ENCODE peak calls at places on chromosomes 1 and 21, in seven cellular contexts. G is GM12878; N is effector memory CD4-positive, alpha-beta T cell; T is right lobe of liver; Y is uterus; S is ovary; B is heart left ventricle. Z is an unnamed sample.

GRCh38 chr1:95309031-95309459 is 75.0 kb downstream of the RWDD3 start:
- DNase-seq in N (no peak), B (no peak), G (no peak), T (no peak), S (no peak), Y (no peak), Z (no peak)

GRCh38 chr1:43552059-43552742 is 21.5 kb downstream of the PTPRF start:
- DNase-seq in T (no peak), B (no peak), S (no peak), Y (no peak), N (no peak), G (no peak), Z (no peak)

GRCh38 chr1:1419812-1420653 is 1.0 kb downstream of the ANKRD65 start:
- DNase-seq in B (peak; percentile 42), T (no peak), S (peak; percentile 73), N (no peak), G (no peak), Y (no peak), Z (peak; percentile 81)

GRCh38 chr1:19341201-19342076 is 29.3 kb downstream of the SLC66A1 start:
- DNase-seq in B (peak; percentile 65), G (no peak), S (peak; percentile 88), N (peak; percentile 51), Y (peak; percentile 77), T (no peak), Z (peak; percentile 79)

GRCh38 chr1:91166106-91166712 is 144.4 kb upstream of the ZNF644 start:
- DNase-seq in S (peak; percentile 68), T (peak; percentile 70), N (no peak), B (peak; percentile 32), G (no peak), Y (peak; percentile 43), Z (peak; percentile 75)

GRCh38 chr1:189150624-189151023 is 1327.0 kb downstream of the BRINP3 start:
- DNase-seq in N (no peak), B (no peak), Y (no peak), T (no peak), G (no peak), S (no peak), Z (no peak)

GRCh38 chr1:207389728-207390464 is 64.2 kb upstream of the CR2 start:
- DNase-seq in B (no peak), G (no peak), S (no peak), N (no peak), T (no peak), Y (no peak), Z (no peak)

GRCh38 chr1:112614460-112615065 is 4.4 kb downstream of the ST7L start:
- DNase-seq in B (no peak), Y (no peak), G (no peak), T (no peak), S (no peak), N (no peak), Z (no peak)

GRCh38 chr1:218367118-218367517 is 22.0 kb downstream of the TGFB2 start:
- DNase-seq in T (no peak), B (no peak), N (no peak), S (no peak), Y (no peak), G (no peak), Z (no peak)

GRCh38 chr1:147600119-147601111 is 59.1 kb downstream of the BCL9 start:
- DNase-seq in Y (peak; percentile 55), N (no peak), G (no peak), S (no peak), T (no peak), B (no peak), Z (no peak)

GRCh38 chr1:39272791-39273071 is 68.2 kb downstream of the MACF1 start:
- DNase-seq in S (no peak), G (no peak), T (no peak), N (no peak), Y (no peak), B (no peak), Z (no peak)

GRCh38 chr1:5099018-5099417 is 444.6 kb downstream of the AJAP1 start:
- DNase-seq in Y (no peak), B (no peak), S (no peak), G (no peak), N (no peak), T (no peak), Z (no peak)

GRCh38 chr1:225567789-225568188 is 85.1 kb downstream of the ENAH start:
- DNase-seq in N (no peak), T (no peak), G (no peak), S (no peak), B (no peak), Y (no peak), Z (no peak)

GRCh38 chr1:2985694-2986548 is 35.3 kb upstream of the ACTRT2 start:
- DNase-seq in S (no peak), T (no peak), Y (no peak), B (no peak), G (no peak), N (no peak), Z (no peak)

GRCh38 chr1:2987773-2988172 is 33.5 kb upstream of the ACTRT2 start:
- DNase-seq in S (no peak), Y (no peak), B (no peak), G (no peak), T (no peak), N (no peak), Z (no peak)

GRCh38 chr1:2985121-2985561 is 36.1 kb upstream of the ACTRT2 start:
- DNase-seq in G (no peak), S (no peak), Y (no peak), T (no peak), N (no peak), B (no peak), Z (peak; percentile 36)

GRCh38 chr1:2988256-2988655 is 33.0 kb upstream of the ACTRT2 start:
- DNase-seq in G (no peak), T (no peak), S (no peak), N (no peak), B (no peak), Y (no peak), Z (no peak)

GRCh38 chr1:2986549-2987305 is 34.5 kb upstream of the ACTRT2 start:
- DNase-seq in G (no peak), T (no peak), S (no peak), B (no peak), N (no peak), Y (no peak), Z (no peak)
- H3K9me3 ChIP-seq in G (no peaks in the 10 kb centered on the region), T (no peaks in the 10 kb centered on the region), S (no peaks in the 10 kb centered on the region), B (no peaks in the 10 kb centered on the region), N (no peaks in the 10 kb centered on the region), Y (no peaks in the 10 kb centered on the region), Z (no peaks in the 10 kb centered on the region)

DNA sequence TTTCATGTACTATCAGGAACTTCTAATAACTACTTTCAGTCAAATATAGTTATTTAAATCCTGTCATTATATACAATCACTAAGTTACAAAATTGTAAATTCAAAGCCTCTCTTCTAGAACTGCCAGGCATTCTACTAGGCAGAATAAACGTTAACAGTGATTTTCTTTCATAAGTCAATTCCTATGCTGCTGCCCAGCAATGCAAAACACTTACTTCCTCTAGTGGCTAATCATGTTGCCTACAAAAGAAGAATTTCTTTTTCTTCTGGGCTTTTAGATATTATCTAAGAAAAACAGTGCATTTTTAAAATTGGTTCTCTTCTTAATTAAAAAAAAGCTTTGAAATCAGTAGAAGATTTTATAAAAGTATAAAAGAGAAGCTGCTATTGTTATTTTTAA is 509.8 kb upstream of the ADAMTS5 start:
- DNase-seq in Y (no peak), B (no peak), N (no peak), G (no peak), T (no peak), S (no peak), Z (no peak)
- H3K9me3 ChIP-seq in Y (no peaks in the 10 kb centered on the region), B (no peaks in the 10 kb centered on the region), N (no peaks in the 10 kb centered on the region), G (no peaks in the 10 kb centered on the region), T (no peaks in the 10 kb centered on the region), S (no peaks in the 10 kb centered on the region), Z (no peaks in the 10 kb centered on the region)

DNA sequence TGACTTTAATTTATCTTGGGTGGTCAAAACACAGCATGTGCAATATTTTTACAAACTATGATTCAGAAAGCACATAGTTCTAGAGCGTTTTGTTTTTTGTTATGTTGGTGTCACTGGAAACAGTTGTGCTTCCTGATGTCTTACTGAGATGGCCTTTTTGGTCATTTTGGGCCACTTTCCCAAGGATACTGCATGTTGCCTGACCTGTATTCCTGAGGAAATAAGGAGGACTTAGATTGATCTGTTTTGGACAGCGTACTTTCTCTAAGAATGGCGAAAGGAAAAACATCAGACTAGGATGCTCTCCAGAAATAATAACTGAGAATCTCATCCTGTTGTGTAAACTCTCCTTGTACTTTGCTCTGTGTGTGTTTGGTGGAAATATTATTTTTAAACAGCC is 451.2 kb downstream of the USP25 start:
- DNase-seq in Y (peak; percentile 80), S (no peak), B (no peak), N (no peak), T (no peak), G (no peak), Z (no peak)
- H3K9me3 ChIP-seq in Y (no peaks in the 10 kb centered on the region), S (no peaks in the 10 kb centered on the region), B (no peaks in the 10 kb centered on the region), N (no peaks in the 10 kb centered on the region), T (no peaks in the 10 kb centered on the region), G (no peaks in the 10 kb centered on the region), Z (no peaks in the 10 kb centered on the region)

DNA sequence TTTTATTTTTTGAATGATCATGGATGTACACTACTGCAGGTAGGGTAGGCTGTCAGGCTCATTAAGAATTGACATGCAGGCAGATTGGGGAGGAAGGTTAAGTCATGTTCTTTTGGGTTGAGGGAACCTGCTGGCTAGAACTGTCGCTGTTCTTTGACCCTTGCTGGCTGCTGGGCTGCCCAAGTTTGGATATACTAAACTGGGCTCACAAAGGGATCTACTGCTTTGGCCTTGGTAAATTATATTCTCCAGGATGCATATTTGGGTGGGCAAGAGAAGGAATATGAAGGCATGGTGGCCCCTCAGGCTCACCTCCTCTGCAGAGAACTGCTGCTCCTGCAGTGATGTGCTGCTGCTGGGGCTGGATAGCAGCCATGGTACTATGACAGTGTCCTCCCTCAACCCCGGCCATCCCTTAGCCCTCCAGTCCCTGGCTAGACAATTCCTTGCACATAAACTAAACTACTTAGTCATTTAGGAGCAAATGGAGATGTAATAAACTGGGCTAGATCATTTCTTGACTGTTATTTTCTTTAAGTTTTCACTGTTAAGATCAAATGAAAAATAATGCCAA is 6.1 kb downstream of the ATP1A1 start:
- DNase-seq in G (no peak), T (no peak), B (peak; percentile 55), N (no peak), Y (no peak), S (no peak), Z (no peak)
- H3K9me3 ChIP-seq in G (no peaks in the 10 kb centered on the region), T (no peaks in the 10 kb centered on the region), B (no peaks in the 10 kb centered on the region), N (no peaks in the 10 kb centered on the region), Y (no peaks in the 10 kb centered on the region), S (no peaks in the 10 kb centered on the region), Z (no peaks in the 10 kb centered on the region)

DNA sequence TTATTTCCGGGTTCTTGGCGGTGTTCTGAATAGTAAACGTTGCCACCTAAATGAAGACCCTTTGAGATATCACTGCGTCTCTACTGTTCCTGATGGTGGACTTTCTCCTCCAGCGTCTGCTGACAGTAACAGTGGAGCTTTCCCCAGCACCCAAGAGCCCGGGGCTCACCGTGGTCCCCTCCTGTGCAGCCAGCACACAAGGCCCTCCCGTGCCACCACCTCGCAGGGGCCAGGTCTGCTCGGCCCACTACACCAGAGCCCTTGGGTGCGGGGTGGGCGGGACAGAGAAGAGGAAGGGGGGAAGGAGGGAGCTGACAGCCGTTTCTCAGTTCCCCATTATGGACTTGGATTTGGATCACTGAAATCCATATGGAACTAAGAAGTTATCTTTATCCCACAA is 61.2 kb upstream of the TRAPPC10 start:
- DNase-seq in T (no peak), Y (no peak), G (no peak), B (no peak), S (no peak), N (no peak), Z (no peak)
- H3K9me3 ChIP-seq in T (no peaks in the 10 kb centered on the region), Y (no peaks in the 10 kb centered on the region), G (peaks cover 13% of the 10 kb centered on the region), B (no peaks in the 10 kb centered on the region), S (no peaks in the 10 kb centered on the region), N (no peaks in the 10 kb centered on the region), Z (no peaks in the 10 kb centered on the region)

Z was measured in pancreas.